ENCODE peak calls at places on chromosomes 5 and 9, in ten cellular contexts. F is effector memory CD4-positive, alpha-beta T cell; U is activated B cell treated with CpG ODN at 0.5 μM for 24 hours; P is activated CD4-positive, alpha-beta T cell treated with anti-CD3 and anti-CD28 coated beads, Interleukin-2, amount 50 U/mL, for 1 hour; S is HuH-7; C is foreskin keratinocyte; I is psoas muscle; D is T-cell; N is CD4-positive, CD25-positive, alpha-beta regulatory T cell; Q is kidney epithelial cell. G is an unnamed sample.

GRCh38 chr5:144276034-144276822 is 105.6 kb downstream of the KCTD16 start:
- DNase-seq in N (no peak), D (no peak), U (no peak), P (no peak), C (no peak), F (no peak), I (no peak), S (no peak), Q (no peak), G (no peak)

GRCh38 chr5:10691826-10692785 is 68.9 kb downstream of the DAP start:
- DNase-seq in S (no peak), P (no peak), D (no peak), I (no peak), N (no peak), C (peak; percentile 54), U (no peak), F (no peak), Q (no peak), G (no peak)

GRCh38 chr5:127351418-127351817 is 60.8 kb downstream of the MEGF10 start:
- DNase-seq in D (no peak), S (no peak), N (no peak), U (no peak), P (no peak), F (no peak), I (no peak), C (peak; percentile 18), Q (no peak), G (no peak)

GRCh38 chr9:126752376-126752775 is 52.5 kb upstream of the ZBTB43 start:
- DNase-seq in N (no peak), S (no peak), Q (no peak), I (no peak), U (no peak), C (peak; percentile 51), F (no peak), D (no peak), P (no peak), G (peak; percentile 42)

GRCh38 chr5:33049845-33050244 is 338.7 kb downstream of the NPR3 start:
- DNase-seq in S (no peak), D (no peak), Q (peak; percentile 83), C (peak; percentile 85), N (no peak), I (no peak), P (no peak), F (no peak), U (no peak), G (no peak)

GRCh38 chr5:160427607-160428006 is 6.0 kb downstream of the PTTG1 start:
- DNase-seq in S (no peak), P (no peak), I (no peak), N (no peak), F (no peak), C (no peak), D (no peak), U (no peak), Q (no peak), G (no peak)

GRCh38 chr5:14017904-14018303 is 73.4 kb upstream of the DNAH5 start:
- DNase-seq in U (no peak), F (no peak), Q (no peak), D (no peak), S (no peak), C (no peak), P (no peak), I (no peak), N (no peak), G (peak; percentile 37)

GRCh38 chr5:60929024-60929423 is 15.8 kb downstream of the ERCC8 start:
- DNase-seq in P (no peak), U (no peak), I (no peak), Q (no peak), N (no peak), S (no peak), C (no peak), F (no peak), D (no peak), G (no peak)

GRCh38 chr5:78666041-78666444 is 17.5 kb upstream of the LHFPL2 start:
- DNase-seq in P (no peak), U (no peak), S (no peak), I (no peak), D (no peak), Q (no peak), N (no peak), C (no peak), F (no peak), G (no peak)

G was measured in esophagus muscularis mucosa.